ENCODE peak calls at places on chromosome 22, in seven cellular contexts. One of them, this sample, is unnamed.

GRCh38 chr22:26656896-26657851 is at the start of gene MIAT:
- DNase-seq in uterus: no peak
- DNase-seq in left ventricle myocardium superior: peak; percentile 34
- DNase-seq in left cardiac atrium: peak; percentile 43
- DNase-seq in activated T-helper 2 cell treated with anti-CD3 and anti-CD28 coated beads, Interferon-gamma antibody, Interleukin-2, Interleukin-4, amounts not matched to agents 10 μg/mL and 5 μg/mL and 100 μg/mL, durations not matched to agents 14 hours and 24 hours and 36 hours: peak; percentile 73
- DNase-seq in nucleus accumbens: peak; percentile 39
- DNase-seq in A549: no peak
- DNase-seq in this sample: no peak

GRCh38 chr22:24894998-24895397 is 51.5 kb downstream of the LHFPL7 start:
- DNase-seq in activated T-helper 2 cell treated with anti-CD3 and anti-CD28 coated beads, Interferon-gamma antibody, Interleukin-2, Interleukin-4, amounts not matched to agents 10 μg/mL and 5 μg/mL and 100 μg/mL, durations not matched to agents 14 hours and 24 hours and 36 hours: no peak
- DNase-seq in left ventricle myocardium superior: peak; percentile 85
- DNase-seq in uterus: peak; percentile 62
- DNase-seq in nucleus accumbens: no peak
- DNase-seq in A549: peak; percentile 28
- DNase-seq in left cardiac atrium: peak; percentile 87
- DNase-seq in this sample: peak; percentile 6

GRCh38 chr22:43226368-43226979 is 39.5 kb upstream of the TTLL12 start:
- DNase-seq in left ventricle myocardium superior: no peak
- DNase-seq in A549: no peak
- DNase-seq in uterus: no peak
- DNase-seq in activated T-helper 2 cell treated with anti-CD3 and anti-CD28 coated beads, Interferon-gamma antibody, Interleukin-2, Interleukin-4, amounts not matched to agents 10 μg/mL and 5 μg/mL and 100 μg/mL, durations not matched to agents 14 hours and 24 hours and 36 hours: no peak
- DNase-seq in left cardiac atrium: no peak
- DNase-seq in nucleus accumbens: no peak
- DNase-seq in this sample: no peak

GRCh38 chr22:40423246-40423753 is 52.9 kb downstream of the SGSM3 start:
- DNase-seq in uterus: no peak
- DNase-seq in left ventricle myocardium superior: no peak
- DNase-seq in left cardiac atrium: no peak
- DNase-seq in activated T-helper 2 cell treated with anti-CD3 and anti-CD28 coated beads, Interferon-gamma antibody, Interleukin-2, Interleukin-4, amounts not matched to agents 10 μg/mL and 5 μg/mL and 100 μg/mL, durations not matched to agents 14 hours and 24 hours and 36 hours: no peak
- DNase-seq in nucleus accumbens: no peak
- DNase-seq in A549: no peak
- DNase-seq in this sample: no peak

GRCh38 chr22:30870451-30871345 is 97.9 kb downstream of the MORC2 start:
- DNase-seq in nucleus accumbens: no peak
- DNase-seq in activated T-helper 2 cell treated with anti-CD3 and anti-CD28 coated beads, Interferon-gamma antibody, Interleukin-2, Interleukin-4, amounts not matched to agents 10 μg/mL and 5 μg/mL and 100 μg/mL, durations not matched to agents 14 hours and 24 hours and 36 hours: no peak
- DNase-seq in A549: no peak
- DNase-seq in left cardiac atrium: no peak
- DNase-seq in uterus: no peak
- DNase-seq in left ventricle myocardium superior: peak; percentile 24
- DNase-seq in this sample: no peak

GRCh38 chr22:36860821-36861659 is at the start of gene NCF4:
- DNase-seq in left ventricle myocardium superior: peak; percentile 69
- DNase-seq in uterus: no peak
- DNase-seq in A549: no peak
- DNase-seq in activated T-helper 2 cell treated with anti-CD3 and anti-CD28 coated beads, Interferon-gamma antibody, Interleukin-2, Interleukin-4, amounts not matched to agents 10 μg/mL and 5 μg/mL and 100 μg/mL, durations not matched to agents 14 hours and 24 hours and 36 hours: peak; percentile 49
- DNase-seq in left cardiac atrium: peak; percentile 62
- DNase-seq in nucleus accumbens: no peak
- DNase-seq in this sample: peak; percentile 39

GRCh38 chr22:46088541-46089311 is 61.6 kb upstream of the PPARA start:
- DNase-seq in uterus: peak; percentile 64
- DNase-seq in nucleus accumbens: no peak
- DNase-seq in left ventricle myocardium superior: peak; percentile 73
- DNase-seq in left cardiac atrium: peak; percentile 74
- DNase-seq in A549: no peak
- DNase-seq in activated T-helper 2 cell treated with anti-CD3 and anti-CD28 coated beads, Interferon-gamma antibody, Interleukin-2, Interleukin-4, amounts not matched to agents 10 μg/mL and 5 μg/mL and 100 μg/mL, durations not matched to agents 14 hours and 24 hours and 36 hours: no peak
- DNase-seq in this sample: no peak

GRCh38 chr22:19986410-19987341 is 29.9 kb downstream of the ARVCF start:
- DNase-seq in A549: peak; percentile 70
- DNase-seq in activated T-helper 2 cell treated with anti-CD3 and anti-CD28 coated beads, Interferon-gamma antibody, Interleukin-2, Interleukin-4, amounts not matched to agents 10 μg/mL and 5 μg/mL and 100 μg/mL, durations not matched to agents 14 hours and 24 hours and 36 hours: peak; percentile 56
- DNase-seq in nucleus accumbens: peak; percentile 65
- DNase-seq in left cardiac atrium: peak; percentile 85
- DNase-seq in left ventricle myocardium superior: peak; percentile 91
- DNase-seq in uterus: peak; percentile 70
- DNase-seq in this sample: peak; percentile 54

GRCh38 chr22:43855431-43855830 is 6.9 kb downstream of the SULT4A1 start:
- DNase-seq in left cardiac atrium: no peak
- DNase-seq in A549: no peak
- DNase-seq in uterus: no peak
- DNase-seq in left ventricle myocardium superior: no peak
- DNase-seq in nucleus accumbens: no peak
- DNase-seq in activated T-helper 2 cell treated with anti-CD3 and anti-CD28 coated beads, Interferon-gamma antibody, Interleukin-2, Interleukin-4, amounts not matched to agents 10 μg/mL and 5 μg/mL and 100 μg/mL, durations not matched to agents 14 hours and 24 hours and 36 hours: no peak
- DNase-seq in this sample: no peak

GRCh38 chr22:24338701-24339451 is 68.2 kb downstream of the SPECC1L start:
- DNase-seq in uterus: no peak
- DNase-seq in activated T-helper 2 cell treated with anti-CD3 and anti-CD28 coated beads, Interferon-gamma antibody, Interleukin-2, Interleukin-4, amounts not matched to agents 10 μg/mL and 5 μg/mL and 100 μg/mL, durations not matched to agents 14 hours and 24 hours and 36 hours: no peak
- DNase-seq in left cardiac atrium: no peak
- DNase-seq in nucleus accumbens: no peak
- DNase-seq in A549: no peak
- DNase-seq in left ventricle myocardium superior: no peak
- DNase-seq in this sample: no peak

GRCh38 chr22:41833369-41834004 is 582 bp downstream of the SREBF2 start:
- DNase-seq in uterus: peak; percentile 44
- DNase-seq in nucleus accumbens: no peak
- DNase-seq in left ventricle myocardium superior: peak; percentile 69
- DNase-seq in left cardiac atrium: peak; percentile 42
- DNase-seq in A549: no peak
- DNase-seq in activated T-helper 2 cell treated with anti-CD3 and anti-CD28 coated beads, Interferon-gamma antibody, Interleukin-2, Interleukin-4, amounts not matched to agents 10 μg/mL and 5 μg/mL and 100 μg/mL, durations not matched to agents 14 hours and 24 hours and 36 hours: peak; percentile 54
- DNase-seq in this sample: peak; percentile 48

GRCh38 chr22:43449205-43449830 is 37.5 kb downstream of the MPPED1 start:
- DNase-seq in A549: peak; percentile 13
- DNase-seq in left ventricle myocardium superior: no peak
- DNase-seq in uterus: no peak
- DNase-seq in nucleus accumbens: no peak
- DNase-seq in left cardiac atrium: no peak
- DNase-seq in activated T-helper 2 cell treated with anti-CD3 and anti-CD28 coated beads, Interferon-gamma antibody, Interleukin-2, Interleukin-4, amounts not matched to agents 10 μg/mL and 5 μg/mL and 100 μg/mL, durations not matched to agents 14 hours and 24 hours and 36 hours: no peak
- DNase-seq in this sample: no peak

GRCh38 chr22:44143117-44143495 is 37.6 kb upstream of the PARVG start:
- DNase-seq in A549: no peak
- DNase-seq in nucleus accumbens: no peak
- DNase-seq in left ventricle myocardium superior: no peak
- DNase-seq in left cardiac atrium: no peak
- DNase-seq in activated T-helper 2 cell treated with anti-CD3 and anti-CD28 coated beads, Interferon-gamma antibody, Interleukin-2, Interleukin-4, amounts not matched to agents 10 μg/mL and 5 μg/mL and 100 μg/mL, durations not matched to agents 14 hours and 24 hours and 36 hours: no peak
- DNase-seq in uterus: no peak
- DNase-seq in this sample: no peak

GRCh38 chr22:44540756-44541670 is 43.0 kb upstream of the RTL6 start:
- DNase-seq in left ventricle myocardium superior: no peak
- DNase-seq in left cardiac atrium: no peak
- DNase-seq in activated T-helper 2 cell treated with anti-CD3 and anti-CD28 coated beads, Interferon-gamma antibody, Interleukin-2, Interleukin-4, amounts not matched to agents 10 μg/mL and 5 μg/mL and 100 μg/mL, durations not matched to agents 14 hours and 24 hours and 36 hours: no peak
- DNase-seq in nucleus accumbens: no peak
- DNase-seq in A549: no peak
- DNase-seq in uterus: no peak
- DNase-seq in this sample: no peak

GRCh38 chr22:37519268-37520195 is at the start of gene CARD10:
- DNase-seq in activated T-helper 2 cell treated with anti-CD3 and anti-CD28 coated beads, Interferon-gamma antibody, Interleukin-2, Interleukin-4, amounts not matched to agents 10 μg/mL and 5 μg/mL and 100 μg/mL, durations not matched to agents 14 hours and 24 hours and 36 hours: no peak
- DNase-seq in nucleus accumbens: no peak
- DNase-seq in left ventricle myocardium superior: peak; percentile 66
- DNase-seq in uterus: no peak
- DNase-seq in left cardiac atrium: no peak
- DNase-seq in A549: peak; percentile 28
- DNase-seq in this sample: no peak

GRCh38 chr22:19984201-19984753 is 32.3 kb downstream of the ARVCF start:
- DNase-seq in left ventricle myocardium superior: peak; percentile 76
- DNase-seq in left cardiac atrium: peak; percentile 53
- DNase-seq in activated T-helper 2 cell treated with anti-CD3 and anti-CD28 coated beads, Interferon-gamma antibody, Interleukin-2, Interleukin-4, amounts not matched to agents 10 μg/mL and 5 μg/mL and 100 μg/mL, durations not matched to agents 14 hours and 24 hours and 36 hours: no peak
- DNase-seq in A549: peak; percentile 61
- DNase-seq in uterus: peak; percentile 70
- DNase-seq in nucleus accumbens: no peak
- DNase-seq in this sample: no peak

GRCh38 chr22:49749885-49750510 is 77.7 kb downstream of the BRD1 start:
- DNase-seq in nucleus accumbens: no peak
- DNase-seq in left ventricle myocardium superior: no peak
- DNase-seq in uterus: no peak
- DNase-seq in activated T-helper 2 cell treated with anti-CD3 and anti-CD28 coated beads, Interferon-gamma antibody, Interleukin-2, Interleukin-4, amounts not matched to agents 10 μg/mL and 5 μg/mL and 100 μg/mL, durations not matched to agents 14 hours and 24 hours and 36 hours: no peak
- DNase-seq in left cardiac atrium: peak; percentile 19
- DNase-seq in A549: no peak
- DNase-seq in this sample: no peak

GRCh38 chr22:43230983-43231723 is 44.2 kb upstream of the TTLL12 start:
- DNase-seq in A549: peak; percentile 60
- DNase-seq in left cardiac atrium: peak; percentile 43
- DNase-seq in uterus: peak; percentile 33
- DNase-seq in activated T-helper 2 cell treated with anti-CD3 and anti-CD28 coated beads, Interferon-gamma antibody, Interleukin-2, Interleukin-4, amounts not matched to agents 10 μg/mL and 5 μg/mL and 100 μg/mL, durations not matched to agents 14 hours and 24 hours and 36 hours: peak; percentile 54
- DNase-seq in left ventricle myocardium superior: peak; percentile 65
- DNase-seq in nucleus accumbens: no peak
- DNase-seq in this sample: no peak

GRCh38 chr22:21641795-21642583 is at the start of gene SDF2L1:
- DNase-seq in left ventricle myocardium superior: peak; percentile 99
- DNase-seq in left cardiac atrium: peak; percentile 98
- DNase-seq in uterus: peak; percentile 98
- DNase-seq in activated T-helper 2 cell treated with anti-CD3 and anti-CD28 coated beads, Interferon-gamma antibody, Interleukin-2, Interleukin-4, amounts not matched to agents 10 μg/mL and 5 μg/mL and 100 μg/mL, durations not matched to agents 14 hours and 24 hours and 36 hours: peak; percentile 98
- DNase-seq in nucleus accumbens: peak; percentile 92
- DNase-seq in A549: peak; percentile 94
- DNase-seq in this sample: peak; percentile 98

GRCh38 chr22:20128902-20129746 is 2.5 kb upstream of the ZDHHC8 start:
- DNase-seq in A549: no peak
- DNase-seq in left cardiac atrium: no peak
- DNase-seq in uterus: no peak
- DNase-seq in nucleus accumbens: no peak
- DNase-seq in activated T-helper 2 cell treated with anti-CD3 and anti-CD28 coated beads, Interferon-gamma antibody, Interleukin-2, Interleukin-4, amounts not matched to agents 10 μg/mL and 5 μg/mL and 100 μg/mL, durations not matched to agents 14 hours and 24 hours and 36 hours: no peak
- DNase-seq in left ventricle myocardium superior: no peak
- DNase-seq in this sample: no peak

GRCh38 chr22:44181033-44181911 is 547 bp downstream of the PARVG start:
- DNase-seq in left ventricle myocardium superior: peak; percentile 60
- DNase-seq in uterus: no peak
- DNase-seq in A549: no peak
- DNase-seq in activated T-helper 2 cell treated with anti-CD3 and anti-CD28 coated beads, Interferon-gamma antibody, Interleukin-2, Interleukin-4, amounts not matched to agents 10 μg/mL and 5 μg/mL and 100 μg/mL, durations not matched to agents 14 hours and 24 hours and 36 hours: peak; percentile 56
- DNase-seq in nucleus accumbens: no peak
- DNase-seq in left cardiac atrium: no peak
- DNase-seq in this sample: peak; percentile 12

GRCh38 chr22:49240472-49240871 is 587.2 kb downstream of the BRD1 start:
- DNase-seq in activated T-helper 2 cell treated with anti-CD3 and anti-CD28 coated beads, Interferon-gamma antibody, Interleukin-2, Interleukin-4, amounts not matched to agents 10 μg/mL and 5 μg/mL and 100 μg/mL, durations not matched to agents 14 hours and 24 hours and 36 hours: peak; percentile 3
- DNase-seq in nucleus accumbens: no peak
- DNase-seq in A549: no peak
- DNase-seq in left ventricle myocardium superior: no peak
- DNase-seq in left cardiac atrium: no peak
- DNase-seq in uterus: no peak
- DNase-seq in this sample: no peak

This sample was measured in putamen.